ENCODE peak calls at places on chromosomes 2 and 18, in nine cellular contexts. M, U, K, T, P, W, C, J and G are unnamed samples.

GRCh38 chr2:63790491-63790890 is 51.2 kb upstream of the UGP2 start:
- DNase-seq in T (no peak), P (no peak), W (no peak), U (no peak), K (no peak), C (no peak), M (no peak), J (no peak), G (no peak)

GRCh38 chr18:9135912-9136314 is 668 bp upstream of the ANKRD12 start:
- DNase-seq in J (peak), M (peak), T (no peak), P (no peak), C (no peak), W (peak), U (no peak), K (no peak), G (peak)

GRCh38 chr2:176178807-176179271 is 9.6 kb upstream of the HOXD1 start:
- DNase-seq in C (no peak), P (no peak), M (no peak), T (no peak), J (no peak), U (no peak), W (no peak), K (no peak), G (no peak)

GRCh38 chr2:59073257-59073656 is 832.1 kb upstream of the FANCL start:
- DNase-seq in J (no peak), M (no peak), K (no peak), U (no peak), P (no peak), W (no peak), C (no peak), T (no peak), G (no peak)

GRCh38 chr2:24505534-24505933 is 14.5 kb downstream of the NCOA1 start:
- DNase-seq in K (no peak), W (no peak), U (no peak), P (no peak), M (no peak), J (no peak), C (no peak), T (no peak), G (no peak)

GRCh38 chr18:8771930-8772329 is 66.6 kb downstream of the MTCL1 start:
- DNase-seq in W (peak), K (no peak), J (peak), C (no peak), T (no peak), M (no peak), P (no peak), U (no peak), G (no peak)

GRCh38 chr2:182897137-182897536 is 30.7 kb upstream of the FRZB start:
- DNase-seq in W (no peak), T (no peak), P (no peak), C (no peak), M (no peak), K (no peak), U (no peak), J (no peak), G (peak)

GRCh38 chr2:208929894-208930427 is 493.9 kb upstream of the MAP2 start:
- DNase-seq in W (no peak), C (no peak), U (no peak), J (no peak), K (no peak), P (no peak), T (no peak), M (no peak), G (no peak)

GRCh38 chr18:77015176-77015575 is 117.4 kb downstream of the MBP start:
- DNase-seq in C (no peak), K (no peak), M (no peak), P (no peak), U (no peak), T (no peak), J (no peak), W (no peak), G (no peak)

GRCh38 chr2:127400897-127401756 is 13.4 kb upstream of the MAP3K2 start:
- DNase-seq in M (no peak), C (no peak), T (no peak), U (peak), P (peak), J (no peak), K (no peak), W (no peak), G (no peak)

GRCh38 chr18:68083131-68083530 is 566.6 kb upstream of the DSEL start:
- DNase-seq in U (no peak), J (peak), C (no peak), T (no peak), P (no peak), K (no peak), M (no peak), W (no peak), G (peak)

GRCh38 chr2:199968126-199968525 is 12.7 kb downstream of the MAIP1 start:
- DNase-seq in K (no peak), J (no peak), U (no peak), C (no peak), P (no peak), T (no peak), W (no peak), M (no peak), G (no peak)

GRCh38 chr2:199977984-199978415 is 22.6 kb downstream of the MAIP1 start:
- DNase-seq in P (no peak), U (no peak), T (no peak), K (no peak), J (no peak), C (no peak), W (no peak), M (no peak), G (peak)

GRCh38 chr2:199975297-199975895 is 20.0 kb downstream of the MAIP1 start:
- DNase-seq in P (no peak), U (no peak), J (peak), W (no peak), M (no peak), T (no peak), K (no peak), C (no peak), G (no peak)

GRCh38 chr2:199972088-199972626 is 16.8 kb downstream of the MAIP1 start:
- DNase-seq in C (no peak), T (no peak), K (no peak), U (no peak), W (no peak), J (no peak), M (no peak), P (no peak), G (no peak)

GRCh38 chr2:199973703-199974102 is 18.3 kb downstream of the MAIP1 start:
- DNase-seq in C (no peak), P (no peak), J (peak), K (no peak), M (no peak), T (no peak), U (no peak), W (no peak), G (peak)
- TF ChIP-seq CTCF in C (peak), P (peak), J (peak), K (peak), M (peak), T (peak), U (peak), W (peak), G (peak)

GRCh38 chr2:65316072-65316471 is 88.4 kb downstream of the ACTR2 start:
- DNase-seq in U (no peak), M (no peak), C (no peak), T (no peak), W (no peak), J (no peak), K (peak), P (peak), G (no peak)

GRCh38 chr2:65319080-65319673 is 91.5 kb downstream of the ACTR2 start:
- DNase-seq in K (no peak), C (no peak), P (no peak), T (no peak), M (no peak), W (no peak), U (no peak), J (no peak), G (no peak)

GRCh38 chr2:65317841-65318240 is 90.2 kb downstream of the ACTR2 start:
- DNase-seq in T (no peak), P (no peak), U (no peak), C (no peak), W (no peak), K (no peak), J (no peak), M (no peak), G (no peak)

GRCh38 chr2:65319674-65320041 is 92.0 kb downstream of the ACTR2 start:
- DNase-seq in P (no peak), M (no peak), C (no peak), U (no peak), T (no peak), K (no peak), W (no peak), J (no peak), G (no peak)

GRCh38 chr2:65320042-65320711 is 92.5 kb downstream of the ACTR2 start:
- DNase-seq in T (no peak), W (no peak), J (peak), M (peak), U (peak), P (no peak), C (no peak), K (no peak), G (peak)
- TF ChIP-seq CTCF in T (peak), W (no peak), J (peak), M (peak), U (no peak), P (no peak), C (no peak), K (no peak), G (peak)

GRCh38 chr18:58242435-58242834 is 198.4 kb downstream of the NEDD4L start:
- DNase-seq in M (no peak), T (no peak), U (no peak), K (no peak), W (no peak), J (no peak), P (no peak), C (no peak), G (no peak)
- TF ChIP-seq CTCF in M (no peak), T (no peak), U (no peak), K (no peak), W (no peak), J (no peak), P (no peak), C (no peak), G (no peak)

DNA sequence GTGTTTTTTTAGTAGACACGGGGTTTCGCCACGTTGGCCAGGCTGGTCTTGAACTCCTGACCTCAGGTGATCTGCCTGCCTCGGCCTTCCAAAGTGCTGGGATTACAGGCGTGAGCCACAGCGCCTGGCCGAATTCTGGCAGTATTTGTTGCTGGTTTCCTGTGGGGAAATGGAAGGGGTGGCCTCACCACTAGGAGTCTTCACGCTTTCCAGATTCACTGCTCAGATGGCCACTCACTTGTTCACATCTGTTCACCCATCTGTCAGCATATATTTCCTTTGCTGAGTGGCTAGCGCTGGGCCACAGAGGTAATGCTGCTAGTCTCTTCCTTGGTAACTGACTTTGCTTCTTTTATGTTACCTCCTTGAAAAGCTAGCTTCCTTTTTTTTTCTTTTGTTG is 27.2 kb downstream of the TMEM177 start:
- DNase-seq in M (no peak), P (no peak), W (no peak), J (no peak), U (no peak), K (no peak), T (no peak), C (no peak), G (no peak)
- TF ChIP-seq CTCF in M (no peak), P (no peak), W (no peak), J (no peak), U (no peak), K (no peak), T (no peak), C (no peak), G (no peak)

GRCh38 chr2:112583497-112584133 is 794 bp upstream of the CHCHD5 start:
- DNase-seq in C (no peak), T (no peak), W (no peak), P (no peak), M (no peak), J (peak), K (no peak), U (no peak), G (no peak)
- TF ChIP-seq CTCF in C (no peak), T (no peak), W (no peak), P (no peak), M (no peak), J (peak), K (no peak), U (no peak), G (peak)

GRCh38 chr2:146004470-146004869 is 1484.6 kb upstream of the ZEB2 start:
- DNase-seq in C (no peak), T (no peak), U (no peak), M (no peak), J (peak), K (no peak), P (no peak), W (no peak), G (peak)
- TF ChIP-seq CTCF in C (no peak), T (no peak), U (no peak), M (no peak), J (no peak), K (no peak), P (no peak), W (no peak), G (no peak)

GRCh38 chr18:37294951-37295350 is 270.6 kb downstream of the CELF4 start:
- DNase-seq in W (no peak), K (no peak), T (peak), M (peak), J (peak), C (peak), U (no peak), P (no peak), G (no peak)
- TF ChIP-seq CTCF in W (no peak), K (no peak), T (peak), M (peak), J (peak), C (peak), U (no peak), P (peak), G (peak)

GRCh38 chr2:36354816-36355156 is 792 bp upstream of the CRIM1 start:
- DNase-seq in M (no peak), T (no peak), P (no peak), U (no peak), C (no peak), K (no peak), J (peak), W (no peak), G (no peak)

GRCh38 chr2:36351291-36352023 is 4.1 kb upstream of the CRIM1 start:
- DNase-seq in C (no peak), U (no peak), K (no peak), P (no peak), M (no peak), T (no peak), W (no peak), J (no peak), G (no peak)

GRCh38 chr2:36352024-36352398 is 3.6 kb upstream of the CRIM1 start:
- DNase-seq in W (peak), J (peak), M (peak), P (no peak), T (no peak), U (peak), C (peak), K (no peak), G (no peak)

GRCh38 chr2:36355157-36355889 is at the start of gene CRIM1:
- DNase-seq in K (peak), M (peak), J (peak), T (peak), C (peak), P (peak), W (peak), U (peak), G (peak)

GRCh38 chr2:36352711-36353110 is 2.9 kb upstream of the CRIM1 start:
- DNase-seq in W (no peak), K (no peak), C (no peak), M (peak), J (peak), U (no peak), T (no peak), P (no peak), G (peak)
- TF ChIP-seq CTCF in W (no peak), K (no peak), C (no peak), M (peak), J (no peak), U (no peak), T (no peak), P (no peak), G (no peak)

GRCh38 chr2:46276652-46277051 is 20.6 kb upstream of the EPAS1 start:
- DNase-seq in W (no peak), M (no peak), P (no peak), T (no peak), J (peak), U (no peak), K (no peak), C (no peak), G (no peak)
- TF ChIP-seq CTCF in W (no peak), M (no peak), P (peak), T (peak), J (peak), U (no peak), K (peak), C (peak), G (peak)